ENCODE peak calls at places on chromosomes 12 and 14, in ten cellular contexts. O, I, M, V, R, P, E, Z, F and J are unnamed samples.

GRCh38 chr14:59333668-59334067 is 131.5 kb downstream of the GPR135 start:
- DNase-seq in P (no peak), F (no peak), E (no peak), M (no peak), Z (no peak), I (peak; percentile 10), O (no peak), V (no peak), R (peak; percentile 96), J (no peak)

GRCh38 chr12:114003286-114003685 is 37.2 kb upstream of the RBM19 start:
- DNase-seq in P (no peak), I (no peak), Z (no peak), E (no peak), M (no peak), F (peak; percentile 71), R (no peak), O (no peak), V (no peak), J (no peak)

GRCh38 chr14:91138511-91139359 is 24.9 kb downstream of the DGLUCY start:
- DNase-seq in R (peak; percentile 48), F (peak; percentile 23), P (no peak), M (no peak), E (no peak), Z (peak; percentile 19), I (peak; percentile 55), O (no peak), V (no peak), J (peak; percentile 61)

GRCh38 chr12:41212625-41213024 is 24.5 kb downstream of the PDZRN4 start:
- DNase-seq in E (no peak), M (no peak), Z (no peak), P (no peak), O (no peak), F (no peak), R (no peak), V (no peak), I (no peak), J (no peak)

GRCh38 chr12:76848132-76848531 is 30.7 kb downstream of the CSRP2 start:
- DNase-seq in R (no peak), O (no peak), I (no peak), E (no peak), P (no peak), Z (no peak), M (no peak), V (no peak), F (no peak), J (no peak)

GRCh38 chr12:101793401-101793800 is 37.4 kb downstream of the GNPTAB start:
- DNase-seq in F (no peak), V (no peak), E (no peak), Z (no peak), I (no peak), P (no peak), M (no peak), R (peak; percentile 78), O (peak; percentile 23), J (no peak)

GRCh38 chr12:65741662-65742480 is 82.4 kb upstream of the HMGA2 start:
- DNase-seq in V (no peak), E (no peak), Z (no peak), R (peak; percentile 79), O (peak; percentile 31), P (peak; percentile 23), M (no peak), I (peak; percentile 7), F (peak; percentile 100), J (no peak)

GRCh38 chr12:42593781-42594322 is 4.3 kb upstream of the PRICKLE1 start:
- DNase-seq in R (no peak), E (no peak), M (no peak), P (no peak), I (no peak), V (no peak), F (no peak), Z (no peak), O (no peak), J (no peak)

GRCh38 chr14:33634631-33635030 is 316.2 kb downstream of the EGLN3 start:
- DNase-seq in R (peak; percentile 61), V (no peak), F (no peak), M (no peak), I (no peak), E (no peak), P (no peak), O (no peak), Z (no peak), J (no peak)

GRCh38 chr14:98816195-98816594 is 455.8 kb downstream of the BCL11B start:
- DNase-seq in M (no peak), I (no peak), P (no peak), R (no peak), O (no peak), V (no peak), F (no peak), Z (no peak), E (no peak), J (no peak)

GRCh38 chr14:56715938-56716337 is 94.3 kb downstream of the OTX2 start:
- DNase-seq in V (no peak), M (no peak), P (no peak), F (no peak), O (no peak), Z (no peak), E (no peak), R (peak; percentile 1), I (no peak), J (no peak)

DNA sequence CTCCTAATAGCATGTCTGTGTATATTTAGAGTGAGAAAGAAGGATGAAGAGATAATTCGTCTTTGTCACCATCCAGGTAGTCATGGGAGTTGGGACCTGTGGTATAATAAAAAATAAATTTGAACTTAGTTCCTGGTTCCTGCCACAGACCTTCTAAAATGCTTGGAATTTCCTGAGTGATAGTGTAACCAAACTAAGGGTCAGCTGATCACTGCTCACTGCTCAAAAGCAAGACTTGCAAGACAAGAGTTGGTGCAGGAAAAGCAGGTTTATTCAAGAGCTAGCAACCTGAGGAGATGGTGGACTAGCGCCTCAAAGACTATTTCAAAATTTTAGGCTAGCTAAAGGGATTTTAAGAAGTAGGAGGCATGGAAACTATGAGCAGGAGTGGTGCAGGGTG is 19.1 kb downstream of the ANG start:
- DNase-seq in F (no peak), I (peak; percentile 33), M (no peak), E (peak; percentile 45), Z (no peak), R (no peak), P (no peak), O (no peak), V (no peak), J (no peak)
- H3K4me3 ChIP-seq in F (no peak overlapping the region), I (no peak overlapping the region), M (no peak overlapping the region), E (no peak overlapping the region), Z (no peak overlapping the region), R (no peak overlapping the region), P (no peak overlapping the region), O (no peak overlapping the region), V (no peak overlapping the region), J (no peak overlapping the region)

DNA sequence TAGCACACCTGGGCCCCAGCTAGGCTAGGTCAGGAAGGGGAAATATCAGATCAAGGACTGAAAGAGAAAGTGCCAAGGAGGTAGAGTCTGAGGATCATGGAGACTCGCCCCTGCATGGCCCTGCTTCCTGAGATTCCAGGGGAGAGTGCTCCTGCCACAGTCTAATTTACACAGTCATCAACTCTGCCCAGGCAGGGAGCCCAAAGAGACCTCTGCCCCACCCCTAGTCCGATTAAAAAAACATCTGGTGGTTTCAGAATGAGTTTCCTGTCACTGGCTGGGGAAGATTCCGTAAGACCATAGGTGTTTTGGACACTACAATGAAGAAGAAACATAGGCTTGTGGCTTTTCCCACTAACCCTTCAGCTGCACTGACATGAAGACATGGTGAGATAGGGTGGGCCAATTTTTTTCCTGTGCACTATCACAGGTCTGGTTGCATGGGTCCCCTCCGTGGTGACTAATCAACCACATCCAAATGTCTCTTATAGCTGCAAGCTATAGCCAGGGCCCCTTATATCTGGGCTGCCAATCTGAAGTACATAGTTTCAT is 31.5 kb upstream of the GZMB start:
- DNase-seq in E (no peak), F (no peak), I (no peak), Z (no peak), V (no peak), M (no peak), R (no peak), P (no peak), O (peak; percentile 82), J (peak; percentile 41)
- H3K4me3 ChIP-seq in E (no peak overlapping the region), F (no peak overlapping the region), I (no peak overlapping the region), Z (no peak overlapping the region), V (no peak overlapping the region), M (no peak overlapping the region), R (no peak overlapping the region), P (no peak overlapping the region), O (no peak overlapping the region), J (no peak overlapping the region)

GRCh38 chr12:122528992-122529391 is 1.9 kb downstream of the KNTC1 start:
- DNase-seq in V (no peak), Z (no peak), I (no peak), F (no peak), E (no peak), P (no peak), R (no peak), O (no peak), M (no peak), J (no peak)

GRCh38 chr12:122526683-122527477 is at the start of the genes KNTC1 and RSRC2:
- DNase-seq in I (peak; percentile 100), Z (peak; percentile 96), V (peak; percentile 99), O (peak; percentile 96), F (peak; percentile 100), E (peak; percentile 99), P (peak; percentile 93), R (peak; percentile 100), M (peak; percentile 100), J (peak; percentile 100)

GRCh38 chr12:122528582-122528981 is 1.5 kb downstream of the KNTC1 start:
- DNase-seq in R (no peak), I (no peak), O (no peak), Z (no peak), F (no peak), V (no peak), P (no peak), M (no peak), E (no peak), J (no peak)

GRCh38 chr12:122523846-122524718 is 2.7 kb downstream of the RSRC2 start:
- DNase-seq in V (no peak), E (no peak), I (no peak), O (no peak), R (peak; percentile 37), M (no peak), F (no peak), P (no peak), Z (no peak), J (no peak)

DNA sequence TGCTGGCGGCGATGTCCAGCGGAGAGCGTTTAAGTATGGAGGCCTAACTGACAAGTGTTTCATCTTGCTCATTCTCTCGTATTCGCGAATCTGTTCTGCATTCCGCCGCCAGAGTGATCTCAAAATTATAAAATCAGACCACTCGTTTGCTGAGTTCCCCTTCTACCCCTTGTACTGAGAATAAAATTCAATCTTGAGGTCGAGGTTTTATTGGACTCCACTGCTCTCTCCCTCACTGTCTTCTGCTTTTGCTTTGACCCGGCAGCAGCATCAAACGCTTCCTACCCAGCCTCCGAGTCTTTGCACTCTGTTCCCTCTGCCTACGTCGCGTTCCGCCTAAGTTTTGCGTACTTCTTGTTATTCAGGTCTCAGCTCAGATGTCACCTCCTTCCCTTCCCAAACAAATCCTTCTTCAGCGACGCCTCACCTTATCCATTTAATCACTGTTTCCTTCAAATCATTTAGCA is 462 bp downstream of the KNTC1 start:
- DNase-seq in M (no peak), P (no peak), I (peak; percentile 31), O (no peak), F (no peak), Z (peak; percentile 3), V (no peak), R (peak; percentile 56), E (no peak), J (peak; percentile 36)
- H3K4me3 ChIP-seq in M (peak overlapping the region; percentile 49), P (peak overlapping the region; percentile 39), I (peak overlapping the region; percentile 36), O (peak overlapping the region; percentile 88), F (peak overlapping the region; percentile 62), Z (peak overlapping the region; percentile 72), V (peak overlapping the region; percentile 58), R (peak overlapping the region; percentile 81), E (peak overlapping the region; percentile 62), J (peak overlapping the region; percentile 81)

GRCh38 chr14:75934998-75935628 is 46.7 kb downstream of the TGFB3 start:
- DNase-seq in I (no peak), P (no peak), M (no peak), V (no peak), O (no peak), E (no peak), F (no peak), Z (no peak), R (no peak), J (no peak)
- H3K4me3 ChIP-seq in I (no peak overlapping the region), P (no peak overlapping the region), M (no peak overlapping the region), V (no peak overlapping the region), O (no peak overlapping the region), E (no peak overlapping the region), F (no peak overlapping the region), Z (no peak overlapping the region), R (no peak overlapping the region), J (no peak overlapping the region)